ENCODE peak calls at places on chromosomes 13 and 19, in nine cellular contexts. K is mesothelial cell of epicardium, D is T-helper 1 cell, I is NCI-H69, V is omental fat pad, E is ACHN, A is RWPE1, W is kidney epithelial cell, Z is AG09319. Y is an unnamed sample.

GRCh38 chr13:44397766-44398223 is 24.2 kb downstream of the SERP2 start:
- DNase-seq in K (no peak), D (no peak), I (no peak), V (no peak), E (no peak), A (no peak), W (no peak), Z (no peak), Y (no peak)

GRCh38 chr13:71865858-71866172 is 1.2 kb downstream of the DACH1 start:
- DNase-seq in K (no peak), D (no peak), I (peak; percentile 55), V (no peak), E (no peak), A (no peak), W (no peak), Z (no peak), Y (no peak)

GRCh38 chr19:14954071-14954655 is 12.9 kb downstream of the OR7C2 start:
- DNase-seq in K (no peak), D (no peak), I (no peak), V (no peak), E (no peak), A (peak; percentile 40), W (no peak), Z (no peak), Y (no peak)

GRCh38 chr19:3479177-3479818 is 1.0 kb downstream of the SMIM24 start:
- DNase-seq in K (no peak), D (no peak), I (peak; percentile 74), V (no peak), E (peak; percentile 18), A (peak; percentile 36), W (no peak), Z (no peak), Y (peak; percentile 50)

GRCh38 chr19:49337267-49338022 is 2.2 kb downstream of the CD37 start:
- DNase-seq in K (no peak), D (no peak), I (no peak), V (no peak), E (no peak), A (no peak), W (no peak), Z (no peak), Y (no peak)

GRCh38 chr19:45450042-45450380 is 17.8 kb upstream of the FOSB start:
- DNase-seq in K (no peak), D (peak; percentile 9), I (no peak), V (no peak), E (no peak), A (no peak), W (no peak), Z (no peak), Y (no peak)

GRCh38 chr19:5329141-5329540 is 11.5 kb downstream of the PTPRS start:
- DNase-seq in K (no peak), D (no peak), I (no peak), V (no peak), E (no peak), A (no peak), W (no peak), Z (no peak), Y (no peak)

GRCh38 chr13:26985285-26985878 is 186.2 kb downstream of the USP12 start:
- DNase-seq in K (no peak), D (peak; percentile 18), I (peak; percentile 65), V (peak; percentile 68), E (peak; percentile 67), A (peak; percentile 72), W (no peak), Z (peak; percentile 57), Y (peak; percentile 61)

GRCh38 chr19:45995715-45996385 is 583 bp downstream of the CCDC61 start:
- DNase-seq in K (no peak), D (no peak), I (peak; percentile 25), V (no peak), E (no peak), A (no peak), W (no peak), Z (no peak), Y (no peak)

GRCh38 chr19:5494780-5495179 is 39.6 kb downstream of the ZNRF4 start:
- DNase-seq in K (no peak), D (no peak), I (no peak), V (no peak), E (no peak), A (no peak), W (no peak), Z (no peak), Y (no peak)